ENCODE peak calls at places on chromosomes 4 and X, in six cellular contexts. J, H, T, A, O and M are unnamed samples.

GRCh38 chr4:182255421-182256190 is 12.4 kb downstream of the TENM3 start:
- DNase-seq in O (no peak), A (no peak), H (no peak), T (no peak), J (no peak), M (no peak)

GRCh38 chrX:275967-276587 is 5.1 kb upstream of the PLCXD1 start:
- DNase-seq in O (peak; percentile 82), T (no peak), A (peak; percentile 58), J (peak; percentile 88), H (peak; percentile 29), M (peak; percentile 53)

GRCh38 chr4:57318694-57319093 is 208.5 kb upstream of the IGFBP7 start:
- DNase-seq in T (no peak), O (no peak), A (no peak), H (no peak), J (no peak), M (no peak)

GRCh38 chr4:118823471-118823870 is 12.5 kb downstream of the SEC24D start:
- DNase-seq in A (no peak), J (peak; percentile 53), O (no peak), H (no peak), T (no peak), M (no peak)

GRCh38 chr4:47482326-47482725 is 2.7 kb upstream of the ATP10D start:
- DNase-seq in A (no peak), T (no peak), J (no peak), H (peak; percentile 60), O (no peak), M (peak; percentile 42)

GRCh38 chrX:112851806-112852205 is 11.2 kb upstream of the AMOT start:
- DNase-seq in H (peak; percentile 13), A (no peak), O (no peak), T (peak; percentile 40), J (no peak), M (peak; percentile 58)

GRCh38 chrX:103825881-103826280 is 6.2 kb downstream of the RAB9B start:
- DNase-seq in H (no peak), O (no peak), T (no peak), J (no peak), A (no peak), M (no peak)

GRCh38 chr4:48779095-48779997 is 733 bp downstream of the FRYL start:
- DNase-seq in O (peak; percentile 53), T (peak; percentile 62), A (no peak), H (peak; percentile 71), J (peak; percentile 82), M (peak; percentile 56)

GRCh38 chr4:110518889-110519490 is 43.0 kb downstream of the ENPEP start:
- DNase-seq in T (no peak), J (no peak), A (no peak), H (peak; percentile 33), O (peak; percentile 34), M (peak; percentile 20)

GRCh38 chrX:34653811-34654210 is 3.3 kb downstream of the TMEM47 start:
- DNase-seq in H (no peak), O (no peak), A (no peak), T (no peak), J (no peak), M (no peak)

DNA sequence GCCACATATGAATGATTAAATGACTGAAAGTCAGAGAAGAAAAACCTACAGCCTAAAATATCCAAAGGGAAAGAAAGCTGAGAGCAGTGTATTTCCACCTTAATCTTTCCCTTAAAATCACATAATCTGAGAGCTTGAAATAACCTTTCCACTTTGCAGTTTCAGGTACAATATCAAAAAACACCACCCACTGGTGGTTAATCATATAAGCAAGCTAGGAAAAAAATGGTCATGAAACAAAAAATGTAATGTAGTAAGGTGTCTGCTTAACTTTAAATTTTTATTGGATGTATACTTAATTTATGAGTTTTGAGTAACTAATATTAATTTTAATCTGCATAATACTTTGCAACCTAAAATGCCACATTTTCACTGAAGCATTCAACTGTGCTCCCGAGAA is 3.2 kb downstream of the PRDM5 start:
- DNase-seq in A (no peak), H (no peak), J (no peak), T (no peak), O (no peak), M (no peak)
- TF ChIP-seq CTCF in A (no peak), H (peak; percentile 12), J (no peak), T (no peak), O (no peak), M (no peak)

DNA sequence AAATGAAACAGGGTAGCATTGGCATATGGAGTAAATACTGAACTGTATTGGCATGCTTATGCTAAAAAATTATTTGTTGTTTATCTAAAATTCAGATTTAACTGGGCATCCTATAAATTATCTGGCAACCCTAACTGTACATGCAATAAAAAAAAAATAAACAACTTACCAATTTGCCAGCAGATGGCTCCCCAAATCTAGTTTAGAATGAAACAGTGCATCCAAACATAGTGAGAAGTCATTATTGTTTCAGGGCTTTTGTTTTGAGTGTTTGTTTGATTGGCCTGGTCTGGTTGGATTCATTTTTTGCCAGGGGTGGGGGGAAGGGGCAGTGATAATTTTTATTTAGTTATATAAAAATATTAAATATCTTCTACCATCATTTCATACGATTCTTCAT is 12.8 kb upstream of the NSUN7 start:
- DNase-seq in J (no peak), T (no peak), H (peak; percentile 47), A (no peak), O (peak; percentile 11), M (peak; percentile 54)
- TF ChIP-seq CTCF in J (no peak), T (no peak), H (peak; percentile 24), A (no peak), O (peak; percentile 33), M (peak; percentile 57)

DNA sequence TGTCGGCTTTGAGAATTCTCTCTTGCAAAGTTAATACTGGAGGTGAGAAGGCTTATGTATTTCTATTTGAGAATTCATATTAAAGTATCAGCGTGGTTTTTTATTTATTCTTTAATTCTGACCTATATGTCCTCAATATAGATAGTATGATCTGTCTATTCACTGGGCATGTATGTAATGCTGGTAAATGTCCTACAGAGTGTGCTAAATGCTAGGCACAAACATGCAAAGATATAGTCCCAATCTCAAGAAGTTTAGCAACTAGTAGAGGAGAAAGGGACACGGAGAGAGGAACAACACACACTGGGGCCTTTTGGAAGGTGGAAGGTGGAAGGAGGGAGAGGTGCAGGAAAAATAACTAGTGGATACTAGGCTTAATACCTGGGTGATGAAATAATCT is 11.0 kb upstream of the BMPR1B start:
- DNase-seq in A (no peak), O (no peak), J (no peak), H (no peak), T (no peak), M (no peak)
- TF ChIP-seq CTCF in A (no peak), O (no peak), J (no peak), H (no peak), T (no peak), M (peak; percentile 23)

GRCh38 chr4:148152868-148153630 is 289.2 kb downstream of the NR3C2 start:
- DNase-seq in H (no peak), T (no peak), A (no peak), J (no peak), O (no peak), M (peak; percentile 8)
- TF ChIP-seq CTCF in H (no peak), T (no peak), A (no peak), J (no peak), O (no peak), M (peak; percentile 25)

GRCh38 chr4:142881331-142881730 is 35.2 kb upstream of the INPP4B start:
- DNase-seq in A (no peak), H (no peak), O (no peak), J (no peak), T (no peak), M (no peak)
- TF ChIP-seq CTCF in A (no peak), H (no peak), O (no peak), J (no peak), T (no peak), M (no peak)

GRCh38 chrX:25275159-25275558 is 259.4 kb upstream of the ARX start:
- DNase-seq in T (no peak), A (no peak), H (no peak), J (no peak), O (no peak), M (no peak)
- TF ChIP-seq CTCF in T (no peak), A (no peak), H (no peak), J (no peak), O (no peak), M (no peak)

GRCh38 chr4:183407635-183408463 is 36.6 kb upstream of the CDKN2AIP start:
- DNase-seq in J (no peak), O (no peak), A (no peak), H (no peak), T (no peak), M (no peak)

GRCh38 chr4:183405371-183405770 is 39.1 kb upstream of the CDKN2AIP start:
- DNase-seq in J (no peak), O (no peak), A (no peak), T (no peak), H (no peak), M (no peak)

GRCh38 chr4:183409463-183409862 is 35.0 kb upstream of the CDKN2AIP start:
- DNase-seq in T (no peak), O (no peak), A (no peak), J (no peak), H (no peak), M (no peak)

GRCh38 chr4:183408791-183409190 is 35.6 kb upstream of the CDKN2AIP start:
- DNase-seq in H (no peak), O (no peak), A (no peak), T (no peak), J (peak; percentile 86), M (no peak)

GRCh38 chr4:183407128-183407585 is 37.3 kb upstream of the CDKN2AIP start:
- DNase-seq in O (peak; percentile 80), A (peak; percentile 82), J (peak; percentile 95), T (peak; percentile 85), H (peak; percentile 82), M (peak; percentile 61)
- TF ChIP-seq CTCF in O (peak; percentile 91), A (no peak), J (peak; percentile 96), T (peak; percentile 81), H (peak; percentile 84), M (peak; percentile 68)

DNA sequence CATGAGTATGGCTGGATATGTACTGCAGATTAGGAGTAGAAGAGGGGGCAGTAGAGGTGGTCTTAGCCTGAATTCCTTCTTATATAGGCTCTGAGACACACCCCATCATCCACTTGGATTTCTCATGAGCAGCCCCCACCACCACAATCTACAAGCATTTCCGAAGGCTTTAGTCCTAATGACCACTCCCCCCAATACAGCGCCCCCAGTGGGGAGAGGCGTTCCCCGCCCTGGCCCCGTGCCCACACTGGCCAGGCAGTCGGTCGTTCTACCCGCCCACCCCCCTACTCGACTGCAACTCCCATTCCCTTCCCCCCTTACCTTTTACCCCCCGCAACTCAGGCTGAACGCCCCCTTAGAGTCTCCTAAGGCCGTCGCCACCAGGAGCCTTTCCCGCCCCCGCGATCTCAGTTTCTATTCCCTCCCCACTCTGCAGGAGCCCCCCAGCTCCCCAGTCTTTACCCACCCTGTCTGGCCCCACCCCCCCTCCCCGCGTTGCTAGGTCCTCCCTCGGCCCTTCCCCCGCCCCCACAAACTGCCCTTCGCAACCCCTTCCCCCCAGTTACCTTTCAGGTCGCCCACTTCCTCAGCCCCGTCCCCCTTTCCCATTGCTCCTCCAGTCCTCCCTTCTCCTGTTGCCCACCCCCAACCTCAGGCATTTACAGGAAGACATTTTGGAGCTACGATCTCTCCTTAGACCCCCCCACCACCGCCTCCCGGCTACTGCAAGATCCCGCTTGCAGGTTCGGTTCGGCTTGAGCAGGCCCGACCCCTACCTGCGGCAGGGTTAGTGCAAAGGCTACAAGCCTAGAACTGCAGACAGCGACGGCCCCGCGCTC is 468 bp downstream of the ZMYM3 start:
- DNase-seq in O (peak; percentile 66), H (peak; percentile 25), T (peak; percentile 72), A (no peak), J (peak; percentile 67), M (peak; percentile 32)
- TF ChIP-seq CTCF in O (peak; percentile 56), H (peak; percentile 53), T (no peak), A (no peak), J (no peak), M (peak; percentile 57)

GRCh38 chrX:106208154-106208553 is 40.0 kb downstream of the PWWP3B start:
- DNase-seq in J (no peak), T (no peak), A (no peak), H (no peak), O (no peak), M (no peak)

GRCh38 chrX:106201502-106202178 is 33.5 kb downstream of the PWWP3B start:
- DNase-seq in J (no peak), T (no peak), A (no peak), O (no peak), H (peak; percentile 20), M (no peak)

GRCh38 chrX:106203315-106203714 is 35.2 kb downstream of the PWWP3B start:
- DNase-seq in H (no peak), A (no peak), O (no peak), T (no peak), J (no peak), M (no peak)
- TF ChIP-seq CTCF in H (no peak), A (no peak), O (no peak), T (no peak), J (no peak), M (no peak)